ENCODE peak calls at places on chromosomes 4 and X, in seven cellular contexts. P is RPMI8226; N is SW480; I is stimulated activated naive CD8-positive, alpha-beta T cell treated with anti-CD3 and anti-CD28 coated beads, Interleukin-15, Interleukin-2, amounts not matched to agents 100 U/mL and 50 U/mL, for 24 hours; R is M059J; M is NCI-H1417; D is CD8-positive, alpha-beta memory T cell. H is an unnamed sample.

GRCh38 chrX:101208152-101208905 is 11.3 kb upstream of the DRP2 start:
- DNase-seq in D (no peak), P (no peak), R (no peak), I (no peak), N (no peak), M (no peak), H (no peak)

GRCh38 chrX:154401918-154402621 is 3.9 kb downstream of the RPL10 start:
- DNase-seq in M (no peak), P (peak; percentile 11), D (no peak), N (no peak), I (no peak), R (peak; percentile 45), H (no peak)

GRCh38 chrX:104108955-104109354 is 3.4 kb upstream of the ZCCHC18 start:
- DNase-seq in M (no peak), I (no peak), N (no peak), P (no peak), D (no peak), R (no peak), H (no peak)

GRCh38 chr4:107888237-107888636 is 43.1 kb upstream of the CYP2U1 start:
- DNase-seq in P (no peak), M (no peak), I (peak; percentile 8), D (no peak), N (no peak), R (peak; percentile 3), H (no peak)

GRCh38 chrX:41561045-41561444 is 113.9 kb downstream of the NYX start:
- DNase-seq in I (peak; percentile 27), D (no peak), R (peak; percentile 82), P (peak; percentile 77), N (peak; percentile 17), M (no peak), H (no peak)

GRCh38 chrX:43961699-43962098 is 11.5 kb downstream of the NDP start:
- DNase-seq in P (no peak), I (no peak), N (no peak), M (no peak), R (no peak), D (no peak), H (no peak)

GRCh38 chrX:136528645-136529315 is 3.2 kb upstream of the VGLL1 start:
- DNase-seq in D (no peak), I (no peak), M (no peak), R (peak; percentile 28), N (no peak), P (no peak), H (no peak)

GRCh38 chr4:57051100-57051499 is 59.1 kb downstream of the IGFBP7 start:
- DNase-seq in R (no peak), M (no peak), I (no peak), N (no peak), D (no peak), P (no peak), H (no peak)

GRCh38 chr4:87151730-87152129 is 68.7 kb downstream of the KLHL8 start:
- DNase-seq in P (no peak), M (no peak), N (no peak), R (no peak), I (no peak), D (no peak), H (no peak)

GRCh38 chrX:44872817-44873414 is at the start of gene KDM6A:
- DNase-seq in M (peak; percentile 97), R (peak; percentile 96), D (peak; percentile 99), N (peak; percentile 96), I (peak; percentile 93), P (peak; percentile 96), H (peak; percentile 95)

GRCh38 chrX:22889824-22890223 is 109.9 kb upstream of the DDX53 start:
- DNase-seq in N (no peak), R (no peak), D (no peak), I (no peak), M (no peak), P (no peak), H (no peak)

GRCh38 chr4:113355550-113356371 is 306.3 kb downstream of the ANK2 start:
- DNase-seq in P (peak; percentile 19), R (peak; percentile 97), N (peak; percentile 51), M (no peak), I (peak; percentile 71), D (peak; percentile 17), H (peak; percentile 2)

GRCh38 chrX:49256268-49256995 is 8.1 kb downstream of the FOXP3 start:
- DNase-seq in P (no peak), R (no peak), N (no peak), M (no peak), D (no peak), I (no peak), H (no peak)

GRCh38 chr4:153143527-153144348 is 60.5 kb upstream of the TRIM2 start:
- DNase-seq in I (no peak), M (peak; percentile 72), D (no peak), P (peak; percentile 64), R (peak; percentile 54), N (peak; percentile 74), H (no peak)

GRCh38 chr4:692771-693554 is 4.0 kb upstream of the SLC49A3 start:
- DNase-seq in M (peak; percentile 21), I (no peak), N (no peak), D (no peak), R (no peak), P (no peak), H (no peak)

GRCh38 chr4:76748649-76749048 is 149.3 kb downstream of the SOWAHB start:
- DNase-seq in D (no peak), M (no peak), I (peak; percentile 9), R (peak; percentile 50), N (peak; percentile 30), P (peak; percentile 34), H (no peak)

GRCh38 chrX:18971506-18971905 is 12.4 kb downstream of the PHKA2 start:
- DNase-seq in N (no peak), I (no peak), P (no peak), M (no peak), R (no peak), D (no peak), H (no peak)

GRCh38 chrX:40996886-40997530 is 88.2 kb upstream of the USP9X start:
- DNase-seq in D (no peak), R (peak; percentile 33), M (no peak), N (peak; percentile 78), P (no peak), I (no peak), H (no peak)

GRCh38 chr4:121308328-121308663 is 72.5 kb downstream of the QRFPR start:
- DNase-seq in M (no peak), D (no peak), R (peak; percentile 51), P (no peak), N (no peak), I (no peak), H (no peak)

GRCh38 chr4:148776944-148777343 is 334.7 kb upstream of the NR3C2 start:
- DNase-seq in I (no peak), N (no peak), R (peak; percentile 67), D (no peak), P (no peak), M (no peak), H (no peak)

GRCh38 chrX:43557792-43558191 is 98.3 kb upstream of the MAOA start:
- DNase-seq in P (peak; percentile 55), D (peak; percentile 46), R (peak; percentile 62), I (peak; percentile 54), M (peak; percentile 2), N (peak; percentile 56), H (peak; percentile 36)

GRCh38 chrX:23931149-23931604 is 23.4 kb downstream of the CXorf58 start:
- DNase-seq in P (no peak), M (no peak), I (no peak), N (no peak), R (no peak), D (no peak), H (peak; percentile 45)

GRCh38 chrX:23127586-23127985 is 127.8 kb downstream of the DDX53 start:
- DNase-seq in M (no peak), R (no peak), I (no peak), P (no peak), D (no peak), N (no peak), H (no peak)

GRCh38 chr4:108959497-108959896 is 196.6 kb upstream of the ETNPPL start:
- DNase-seq in R (no peak), I (no peak), M (no peak), N (no peak), D (no peak), P (no peak), H (no peak)

GRCh38 chrX:47030339-47030738 is 47.9 kb upstream of the RGN start:
- DNase-seq in P (peak; percentile 67), N (peak; percentile 61), R (peak; percentile 69), M (peak; percentile 35), D (peak; percentile 23), I (no peak), H (peak; percentile 18)

GRCh38 chr4:153018031-153018430 is 81.9 kb downstream of the FHDC1 start:
- DNase-seq in N (no peak), M (no peak), P (no peak), D (no peak), I (no peak), R (peak; percentile 18), H (no peak)

GRCh38 chr4:151000747-151001429 is 14.2 kb downstream of the LRBA start:
- DNase-seq in N (no peak), I (no peak), M (no peak), R (no peak), D (no peak), P (no peak), H (no peak)